ENCODE peak calls at places on chromosomes 11 and 22, in four cellular contexts. One of them, this sample, is unnamed.

GRCh38 chr22:36469094-36469710 is 12.2 kb downstream of the TXN2 start:
- DNase-seq in HepG2: no peak
- DNase-seq in K562: no peak
- DNase-seq in H1: no peak
- DNase-seq in this sample: no peak

GRCh38 chr22:45482169-45482568 is 20.5 kb upstream of the FBLN1 start:
- DNase-seq in HepG2: no peak
- DNase-seq in K562: no peak
- DNase-seq in H1: no peak
- DNase-seq in this sample: no peak

GRCh38 chr11:62497132-62497915 is 49.3 kb downstream of the AHNAK start:
- DNase-seq in HepG2: peak
- DNase-seq in K562: peak
- DNase-seq in H1: no peak
- DNase-seq in this sample: peak

GRCh38 chr11:67463680-67464410 is 5.2 kb downstream of the TMEM134 start:
- DNase-seq in H1: no peak
- DNase-seq in HepG2: peak
- DNase-seq in K562: peak
- DNase-seq in this sample: no peak

GRCh38 chr11:125376117-125376516 is 119.9 kb downstream of the FEZ1 start:
- DNase-seq in H1: no peak
- DNase-seq in HepG2: no peak
- DNase-seq in K562: no peak
- DNase-seq in this sample: no peak

GRCh38 chr11:76119779-76120178 is 86.5 kb downstream of the WNT11 start:
- DNase-seq in HepG2: no peak
- DNase-seq in K562: no peak
- DNase-seq in H1: no peak
- DNase-seq in this sample: peak

GRCh38 chr11:80955588-80955987 is 1514.8 kb upstream of the TENM4 start:
- DNase-seq in K562: no peak
- DNase-seq in H1: no peak
- DNase-seq in HepG2: no peak
- DNase-seq in this sample: no peak

GRCh38 chr11:69811431-69811830 is 7.8 kb downstream of the FGF3 start:
- DNase-seq in H1: no peak
- DNase-seq in HepG2: no peak
- DNase-seq in K562: no peak
- DNase-seq in this sample: no peak

GRCh38 chr11:34653851-34654490 is 33.1 kb downstream of the EHF start:
- DNase-seq in H1: no peak
- DNase-seq in K562: peak
- DNase-seq in HepG2: peak
- DNase-seq in this sample: no peak

GRCh38 chr11:47236482-47236881 is 12.1 kb downstream of the ACP2 start:
- DNase-seq in K562: no peak
- DNase-seq in H1: no peak
- DNase-seq in HepG2: no peak
- DNase-seq in this sample: peak

GRCh38 chr11:40797981-40798380 is 661.5 kb downstream of the LRRC4C start:
- DNase-seq in HepG2: no peak
- DNase-seq in K562: no peak
- DNase-seq in H1: no peak
- DNase-seq in this sample: no peak

GRCh38 chr11:73333626-73334199 is 25.6 kb downstream of the ARHGEF17 start:
- DNase-seq in H1: no peak
- DNase-seq in K562: no peak
- DNase-seq in HepG2: no peak
- DNase-seq in this sample: peak

GRCh38 chr11:28526406-28526751 is 418.2 kb downstream of the METTL15 start:
- DNase-seq in K562: no peak
- DNase-seq in HepG2: no peak
- DNase-seq in H1: no peak
- DNase-seq in this sample: no peak

GRCh38 chr11:86671386-86672006 is 920 bp downstream of the ME3 start:
- DNase-seq in HepG2: no peak
- DNase-seq in H1: peak
- DNase-seq in K562: no peak
- DNase-seq in this sample: peak

GRCh38 chr11:2522636-2523255 is 77.9 kb downstream of the KCNQ1 start:
- DNase-seq in K562: no peak
- DNase-seq in H1: peak
- DNase-seq in HepG2: no peak
- DNase-seq in this sample: no peak

GRCh38 chr11:64924910-64925284 is 408 bp downstream of the PPP2R5B start:
- DNase-seq in H1: peak
- DNase-seq in HepG2: no peak
- DNase-seq in K562: no peak
- DNase-seq in this sample: no peak

GRCh38 chr11:115905331-115905730 is 401.1 kb upstream of the CADM1 start:
- DNase-seq in K562: no peak
- DNase-seq in HepG2: no peak
- DNase-seq in H1: no peak
- DNase-seq in this sample: no peak

GRCh38 chr11:56340289-56340688 is 5.5 kb upstream of the OR8K1 start:
- DNase-seq in K562: no peak
- DNase-seq in HepG2: no peak
- DNase-seq in H1: no peak
- DNase-seq in this sample: no peak

GRCh38 chr11:34505874-34506273 is 7.7 kb downstream of the ELF5 start:
- DNase-seq in HepG2: no peak
- DNase-seq in H1: no peak
- DNase-seq in K562: no peak
- DNase-seq in this sample: no peak

DNA sequence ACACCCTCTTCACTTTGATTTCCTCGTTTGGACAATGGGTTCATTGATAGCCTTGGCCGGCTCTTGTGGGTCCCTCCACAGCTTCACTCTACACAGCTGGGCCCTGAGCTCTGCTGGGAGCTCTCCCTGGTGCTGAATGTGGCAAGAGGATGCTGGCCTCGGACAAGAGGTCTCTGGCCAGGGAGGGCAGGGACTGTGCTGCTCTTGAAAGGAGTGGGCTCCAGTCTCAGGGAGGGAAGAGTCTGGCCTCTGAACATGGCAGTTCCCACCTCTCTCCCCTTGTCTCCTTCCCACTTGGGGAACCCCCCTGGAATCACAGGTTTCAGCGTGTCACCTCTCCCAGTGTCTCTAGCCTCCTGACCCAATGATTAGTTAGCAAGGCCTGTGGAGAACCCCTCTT is 3.0 kb upstream of the CABP7 start:
- DNase-seq in HepG2: peak
- DNase-seq in K562: peak
- DNase-seq in H1: peak
- DNase-seq in this sample: peak
- TF ChIP-seq EZH2 in HepG2: no peak
- TF ChIP-seq EZH2 in K562: no peak
- TF ChIP-seq EZH2 in H1: no peak
- TF ChIP-seq EZH2 in this sample: no peak

DNA sequence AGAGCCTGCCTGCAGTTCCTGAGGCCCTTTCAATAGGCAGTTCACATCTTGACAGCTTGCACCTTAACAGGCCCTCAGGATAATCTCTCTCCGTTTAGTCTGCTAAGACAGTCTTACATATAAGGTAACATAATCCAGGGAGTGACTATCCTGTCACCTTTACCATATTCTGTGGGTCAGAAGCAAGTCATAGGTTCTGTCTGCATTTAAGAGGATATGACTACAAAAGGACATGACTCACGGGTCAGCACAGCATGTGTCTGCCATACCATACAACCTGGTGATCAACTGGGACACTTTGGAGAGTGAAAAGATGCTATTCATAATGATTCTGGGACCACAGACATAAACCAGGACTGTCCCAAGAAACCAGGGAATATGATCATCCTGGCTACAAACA is 611.1 kb downstream of the SOX6 start:
- DNase-seq in H1: no peak
- DNase-seq in HepG2: no peak
- DNase-seq in K562: no peak
- DNase-seq in this sample: peak
- TF ChIP-seq JUN in H1: no peak
- TF ChIP-seq JUN in HepG2: no peak
- TF ChIP-seq JUN in K562: no peak
- TF ChIP-seq JUN in this sample: peak

GRCh38 chr11:45087761-45088160 is 58.7 kb upstream of the PRDM11 start:
- DNase-seq in H1: no peak
- DNase-seq in K562: no peak
- DNase-seq in HepG2: no peak
- DNase-seq in this sample: no peak

GRCh38 chr11:45089251-45089650 is 57.2 kb upstream of the PRDM11 start:
- DNase-seq in K562: no peak
- DNase-seq in H1: no peak
- DNase-seq in HepG2: no peak
- DNase-seq in this sample: peak

GRCh38 chr11:45090607-45091006 is 55.8 kb upstream of the PRDM11 start:
- DNase-seq in HepG2: no peak
- DNase-seq in K562: no peak
- DNase-seq in H1: no peak
- DNase-seq in this sample: no peak

GRCh38 chr11:45091563-45092392 is 54.7 kb upstream of the PRDM11 start:
- DNase-seq in H1: peak
- DNase-seq in K562: no peak
- DNase-seq in HepG2: no peak
- DNase-seq in this sample: peak

GRCh38 chr11:45089845-45090499 is 56.5 kb upstream of the PRDM11 start:
- DNase-seq in HepG2: no peak
- DNase-seq in K562: no peak
- DNase-seq in H1: no peak
- DNase-seq in this sample: no peak
- TF ChIP-seq EZH2 in HepG2: no peak
- TF ChIP-seq EZH2 in K562: no peak
- TF ChIP-seq EZH2 in H1: no peak
- TF ChIP-seq EZH2 in this sample: no peak

GRCh38 chr22:24728790-24729637 is 45.5 kb downstream of the PIWIL3 start:
- DNase-seq in H1: no peak
- DNase-seq in K562: peak
- DNase-seq in HepG2: peak
- DNase-seq in this sample: peak
- TF ChIP-seq JUN in H1: no peak
- TF ChIP-seq JUN in K562: no peak
- TF ChIP-seq JUN in HepG2: no peak
- TF ChIP-seq JUN in this sample: no peak

GRCh38 chr11:14974021-14974698 is 2.0 kb upstream of the CALCA start:
- DNase-seq in K562: no peak
- DNase-seq in H1: peak
- DNase-seq in HepG2: no peak
- DNase-seq in this sample: peak
- TF ChIP-seq EZH2 in K562: no peak
- TF ChIP-seq EZH2 in H1: peak
- TF ChIP-seq EZH2 in HepG2: no peak
- TF ChIP-seq EZH2 in this sample: peak

This sample was measured in endothelial cell of umbilical vein.